ENCODE peak calls at places on chromosome 7, in five cellular contexts. T, K, M, L and W are unnamed samples.

GRCh38 chr7:2497500-2498336 is 21.5 kb upstream of the GRIFIN start:
- DNase-seq in T (no peak), K (no peak), M (no peak), L (no peak), W (no peak)

GRCh38 chr7:36216063-36216684 is 63.1 kb downstream of the EEPD1 start:
- DNase-seq in T (no peak), K (peak), M (no peak), L (no peak), W (no peak)

GRCh38 chr7:107961399-107961798 is 41.6 kb downstream of the LAMB1 start:
- DNase-seq in T (no peak), K (no peak), M (no peak), L (no peak), W (no peak)

GRCh38 chr7:95901006-95901405 is 128.7 kb downstream of the DYNC1I1 start:
- DNase-seq in T (no peak), K (no peak), M (no peak), L (no peak), W (no peak)

GRCh38 chr7:29332875-29333482 is 138.4 kb downstream of the CHN2 start:
- DNase-seq in T (no peak), K (no peak), M (no peak), L (no peak), W (no peak)

GRCh38 chr7:9889557-9889956 is 1084.1 kb upstream of the PHF14 start:
- DNase-seq in T (no peak), K (no peak), M (no peak), L (no peak), W (no peak)

GRCh38 chr7:94384315-94384714 is 10.4 kb upstream of the COL1A2 start:
- DNase-seq in T (no peak), K (no peak), M (no peak), L (no peak), W (no peak)

GRCh38 chr7:44080686-44081265 is 1.6 kb downstream of the POLM start:
- DNase-seq in T (no peak), K (no peak), M (no peak), L (no peak), W (no peak)

GRCh38 chr7:95950698-95951097 is 178.3 kb downstream of the DYNC1I1 start:
- DNase-seq in T (no peak), K (no peak), M (peak), L (no peak), W (no peak)

GRCh38 chr7:4792537-4793126 is 17.2 kb downstream of the AP5Z1 start:
- DNase-seq in T (no peak), K (no peak), M (no peak), L (no peak), W (no peak)

GRCh38 chr7:55026867-55027490 is 8.2 kb downstream of the EGFR start:
- DNase-seq in T (no peak), K (peak), M (no peak), L (no peak), W (no peak)

GRCh38 chr7:115038158-115038557 is 116.3 kb downstream of the MDFIC start:
- DNase-seq in T (no peak), K (no peak), M (no peak), L (no peak), W (no peak)

GRCh38 chr7:44216521-44217030 is 15.8 kb downstream of the YKT6 start:
- DNase-seq in T (no peak), K (no peak), M (no peak), L (no peak), W (no peak)